ENCODE peak calls at places on chromosomes 2 and 18, in nine cellular contexts. One of them, this sample, is unnamed.

GRCh38 chr2:55718165-55719008 is 24.7 kb upstream of the PNPT1 start:
- DNase-seq in DND-41: peak; percentile 61
- DNase-seq in left ventricle myocardium inferior: no peak
- DNase-seq in AG09319: peak; percentile 42
- DNase-seq in kidney: no peak
- DNase-seq in RWPE2: no peak
- DNase-seq in thoracic aorta: peak; percentile 11
- DNase-seq in GM12865: peak; percentile 69
- DNase-seq in activated CD8-positive, alpha-beta T cell treated with anti-CD3 and anti-CD28 coated beads for 36 hours: peak; percentile 72
- DNase-seq in this sample: no peak

GRCh38 chr2:172783091-172783898 is 47.6 kb downstream of the RAPGEF4 start:
- DNase-seq in AG09319: peak; percentile 70
- DNase-seq in activated CD8-positive, alpha-beta T cell treated with anti-CD3 and anti-CD28 coated beads for 36 hours: no peak
- DNase-seq in kidney: peak; percentile 83
- DNase-seq in RWPE2: peak; percentile 79
- DNase-seq in left ventricle myocardium inferior: no peak
- DNase-seq in thoracic aorta: no peak
- DNase-seq in DND-41: no peak
- DNase-seq in GM12865: no peak
- DNase-seq in this sample: no peak

GRCh38 chr18:79857082-79857661 is 59.4 kb downstream of the KCNG2 start:
- DNase-seq in kidney: no peak
- DNase-seq in thoracic aorta: no peak
- DNase-seq in AG09319: no peak
- DNase-seq in DND-41: no peak
- DNase-seq in GM12865: no peak
- DNase-seq in left ventricle myocardium inferior: no peak
- DNase-seq in RWPE2: no peak
- DNase-seq in activated CD8-positive, alpha-beta T cell treated with anti-CD3 and anti-CD28 coated beads for 36 hours: no peak
- DNase-seq in this sample: no peak

GRCh38 chr2:220036431-220036830 is 409.0 kb downstream of the SLC4A3 start:
- DNase-seq in kidney: no peak
- DNase-seq in DND-41: no peak
- DNase-seq in activated CD8-positive, alpha-beta T cell treated with anti-CD3 and anti-CD28 coated beads for 36 hours: no peak
- DNase-seq in GM12865: no peak
- DNase-seq in left ventricle myocardium inferior: no peak
- DNase-seq in thoracic aorta: no peak
- DNase-seq in AG09319: no peak
- DNase-seq in RWPE2: no peak
- DNase-seq in this sample: no peak

GRCh38 chr2:26363323-26363722 is 16.7 kb upstream of the ADGRF3 start:
- DNase-seq in GM12865: no peak
- DNase-seq in AG09319: no peak
- DNase-seq in RWPE2: no peak
- DNase-seq in thoracic aorta: no peak
- DNase-seq in kidney: no peak
- DNase-seq in activated CD8-positive, alpha-beta T cell treated with anti-CD3 and anti-CD28 coated beads for 36 hours: no peak
- DNase-seq in left ventricle myocardium inferior: no peak
- DNase-seq in DND-41: no peak
- DNase-seq in this sample: no peak

GRCh38 chr2:64287321-64287720 is 143.1 kb upstream of the PELI1 start:
- DNase-seq in kidney: no peak
- DNase-seq in thoracic aorta: no peak
- DNase-seq in GM12865: no peak
- DNase-seq in left ventricle myocardium inferior: no peak
- DNase-seq in activated CD8-positive, alpha-beta T cell treated with anti-CD3 and anti-CD28 coated beads for 36 hours: no peak
- DNase-seq in DND-41: no peak
- DNase-seq in AG09319: no peak
- DNase-seq in RWPE2: no peak
- DNase-seq in this sample: no peak

GRCh38 chr2:171247741-171248140 is 87.0 kb upstream of the TLK1 start:
- DNase-seq in RWPE2: no peak
- DNase-seq in activated CD8-positive, alpha-beta T cell treated with anti-CD3 and anti-CD28 coated beads for 36 hours: no peak
- DNase-seq in kidney: no peak
- DNase-seq in AG09319: no peak
- DNase-seq in thoracic aorta: no peak
- DNase-seq in GM12865: no peak
- DNase-seq in left ventricle myocardium inferior: no peak
- DNase-seq in DND-41: no peak
- DNase-seq in this sample: no peak

GRCh38 chr18:74013955-74014354 is 133.7 kb downstream of the FBXO15 start:
- DNase-seq in RWPE2: no peak
- DNase-seq in activated CD8-positive, alpha-beta T cell treated with anti-CD3 and anti-CD28 coated beads for 36 hours: no peak
- DNase-seq in DND-41: no peak
- DNase-seq in AG09319: peak; percentile 56
- DNase-seq in kidney: no peak
- DNase-seq in left ventricle myocardium inferior: no peak
- DNase-seq in thoracic aorta: no peak
- DNase-seq in GM12865: peak; percentile 21
- DNase-seq in this sample: no peak

GRCh38 chr18:34871435-34871834 is 161.3 kb downstream of the DTNA start:
- DNase-seq in RWPE2: no peak
- DNase-seq in DND-41: no peak
- DNase-seq in left ventricle myocardium inferior: no peak
- DNase-seq in AG09319: no peak
- DNase-seq in GM12865: no peak
- DNase-seq in thoracic aorta: no peak
- DNase-seq in kidney: no peak
- DNase-seq in activated CD8-positive, alpha-beta T cell treated with anti-CD3 and anti-CD28 coated beads for 36 hours: peak; percentile 47
- DNase-seq in this sample: no peak

GRCh38 chr2:27843992-27844391 is 46.2 kb downstream of the RBKS start:
- DNase-seq in AG09319: no peak
- DNase-seq in RWPE2: no peak
- DNase-seq in GM12865: no peak
- DNase-seq in activated CD8-positive, alpha-beta T cell treated with anti-CD3 and anti-CD28 coated beads for 36 hours: no peak
- DNase-seq in left ventricle myocardium inferior: no peak
- DNase-seq in thoracic aorta: no peak
- DNase-seq in DND-41: no peak
- DNase-seq in kidney: no peak
- DNase-seq in this sample: no peak

GRCh38 chr2:150705357-150705756 is 217.9 kb upstream of the RND3 start:
- DNase-seq in thoracic aorta: no peak
- DNase-seq in RWPE2: no peak
- DNase-seq in left ventricle myocardium inferior: no peak
- DNase-seq in activated CD8-positive, alpha-beta T cell treated with anti-CD3 and anti-CD28 coated beads for 36 hours: no peak
- DNase-seq in DND-41: no peak
- DNase-seq in kidney: no peak
- DNase-seq in AG09319: no peak
- DNase-seq in GM12865: no peak
- DNase-seq in this sample: no peak

GRCh38 chr2:76870581-76870980 is 651.6 kb downstream of the LRRTM4 start:
- DNase-seq in thoracic aorta: no peak
- DNase-seq in AG09319: no peak
- DNase-seq in activated CD8-positive, alpha-beta T cell treated with anti-CD3 and anti-CD28 coated beads for 36 hours: no peak
- DNase-seq in GM12865: no peak
- DNase-seq in DND-41: no peak
- DNase-seq in left ventricle myocardium inferior: no peak
- DNase-seq in RWPE2: no peak
- DNase-seq in kidney: no peak
- DNase-seq in this sample: no peak

GRCh38 chr18:73992242-73993022 is 155.2 kb downstream of the FBXO15 start:
- DNase-seq in DND-41: no peak
- DNase-seq in RWPE2: no peak
- DNase-seq in AG09319: no peak
- DNase-seq in thoracic aorta: no peak
- DNase-seq in GM12865: no peak
- DNase-seq in left ventricle myocardium inferior: no peak
- DNase-seq in kidney: no peak
- DNase-seq in activated CD8-positive, alpha-beta T cell treated with anti-CD3 and anti-CD28 coated beads for 36 hours: no peak
- DNase-seq in this sample: no peak

GRCh38 chr2:99425022-99425421 is 64.8 kb downstream of the REV1 start:
- DNase-seq in DND-41: no peak
- DNase-seq in activated CD8-positive, alpha-beta T cell treated with anti-CD3 and anti-CD28 coated beads for 36 hours: no peak
- DNase-seq in AG09319: peak; percentile 30
- DNase-seq in GM12865: no peak
- DNase-seq in RWPE2: no peak
- DNase-seq in kidney: no peak
- DNase-seq in left ventricle myocardium inferior: no peak
- DNase-seq in thoracic aorta: no peak
- DNase-seq in this sample: no peak

GRCh38 chr2:120600335-120600734 is 135.3 kb upstream of the GLI2 start:
- DNase-seq in kidney: peak; percentile 27
- DNase-seq in thoracic aorta: no peak
- DNase-seq in AG09319: no peak
- DNase-seq in DND-41: no peak
- DNase-seq in left ventricle myocardium inferior: peak; percentile 2
- DNase-seq in RWPE2: no peak
- DNase-seq in activated CD8-positive, alpha-beta T cell treated with anti-CD3 and anti-CD28 coated beads for 36 hours: no peak
- DNase-seq in GM12865: no peak
- DNase-seq in this sample: peak; percentile 27

GRCh38 chr2:171317492-171318125 is 116.2 kb downstream of the METTL8 start:
- DNase-seq in kidney: no peak
- DNase-seq in GM12865: peak; percentile 84
- DNase-seq in activated CD8-positive, alpha-beta T cell treated with anti-CD3 and anti-CD28 coated beads for 36 hours: peak; percentile 12
- DNase-seq in DND-41: no peak
- DNase-seq in AG09319: no peak
- DNase-seq in RWPE2: no peak
- DNase-seq in thoracic aorta: no peak
- DNase-seq in left ventricle myocardium inferior: no peak
- DNase-seq in this sample: no peak

DNA sequence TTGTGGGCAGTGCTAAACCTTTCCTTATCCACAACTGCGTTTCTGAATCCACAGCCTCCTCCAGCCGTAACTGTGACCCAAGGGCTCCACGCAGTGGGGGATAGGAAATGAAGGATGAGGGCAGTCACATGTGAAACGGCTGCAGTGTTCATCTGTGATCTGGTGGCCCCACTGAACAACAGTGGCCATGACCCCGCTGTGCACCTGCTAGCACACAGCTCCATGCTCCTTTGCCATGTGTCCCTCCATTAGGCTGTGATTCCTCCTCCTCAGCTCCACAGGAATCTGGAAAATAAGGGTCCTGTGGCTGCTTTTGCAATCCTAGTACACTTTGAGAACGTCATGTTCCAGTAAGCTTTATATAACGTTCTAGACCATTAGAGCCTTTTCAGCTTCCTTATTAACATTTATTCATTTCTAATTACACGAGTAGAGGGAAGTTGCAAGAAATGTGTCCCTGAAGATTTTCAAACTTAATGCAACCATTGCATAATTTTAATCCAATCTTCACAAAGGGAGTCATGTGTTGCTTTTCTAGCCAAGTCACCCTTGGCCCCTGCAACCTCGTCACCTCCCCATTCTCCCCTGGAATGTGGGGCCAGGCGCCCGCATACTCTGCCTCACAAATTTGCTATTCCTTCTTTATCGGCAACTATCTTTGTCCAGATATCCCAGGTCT is 7.1 kb upstream of the NAPG start:
- DNase-seq in RWPE2: no peak
- DNase-seq in thoracic aorta: no peak
- DNase-seq in activated CD8-positive, alpha-beta T cell treated with anti-CD3 and anti-CD28 coated beads for 36 hours: no peak
- DNase-seq in left ventricle myocardium inferior: peak; percentile 53
- DNase-seq in AG09319: no peak
- DNase-seq in GM12865: no peak
- DNase-seq in kidney: peak; percentile 80
- DNase-seq in DND-41: no peak
- DNase-seq in this sample: no peak
- TF ChIP-seq CTCF in RWPE2: peak; percentile 7
- TF ChIP-seq CTCF in thoracic aorta: peak; percentile 17
- TF ChIP-seq CTCF in activated CD8-positive, alpha-beta T cell treated with anti-CD3 and anti-CD28 coated beads for 36 hours: no peak
- TF ChIP-seq CTCF in left ventricle myocardium inferior: peak; percentile 55
- TF ChIP-seq CTCF in AG09319: peak; percentile 61
- TF ChIP-seq CTCF in GM12865: no peak
- TF ChIP-seq CTCF in kidney: peak; percentile 9
- TF ChIP-seq CTCF in DND-41: peak; percentile 4
- TF ChIP-seq CTCF in this sample: peak; percentile 77

GRCh38 chr2:108171652-108172051 is 68.1 kb upstream of the SULT1C3 start:
- DNase-seq in RWPE2: no peak
- DNase-seq in activated CD8-positive, alpha-beta T cell treated with anti-CD3 and anti-CD28 coated beads for 36 hours: no peak
- DNase-seq in left ventricle myocardium inferior: no peak
- DNase-seq in GM12865: no peak
- DNase-seq in thoracic aorta: no peak
- DNase-seq in AG09319: no peak
- DNase-seq in DND-41: no peak
- DNase-seq in kidney: no peak
- DNase-seq in this sample: no peak

GRCh38 chr2:108165750-108166149 is 74.0 kb upstream of the SULT1C3 start:
- DNase-seq in DND-41: peak; percentile 5
- DNase-seq in AG09319: no peak
- DNase-seq in GM12865: no peak
- DNase-seq in left ventricle myocardium inferior: no peak
- DNase-seq in thoracic aorta: no peak
- DNase-seq in kidney: no peak
- DNase-seq in RWPE2: no peak
- DNase-seq in activated CD8-positive, alpha-beta T cell treated with anti-CD3 and anti-CD28 coated beads for 36 hours: no peak
- DNase-seq in this sample: no peak

GRCh38 chr2:108169982-108170625 is 69.7 kb upstream of the SULT1C3 start:
- DNase-seq in AG09319: no peak
- DNase-seq in GM12865: peak; percentile 13
- DNase-seq in RWPE2: no peak
- DNase-seq in DND-41: no peak
- DNase-seq in thoracic aorta: no peak
- DNase-seq in left ventricle myocardium inferior: no peak
- DNase-seq in kidney: no peak
- DNase-seq in activated CD8-positive, alpha-beta T cell treated with anti-CD3 and anti-CD28 coated beads for 36 hours: no peak
- DNase-seq in this sample: no peak
- TF ChIP-seq CTCF in AG09319: peak; percentile 51
- TF ChIP-seq CTCF in GM12865: peak; percentile 41
- TF ChIP-seq CTCF in RWPE2: peak; percentile 71
- TF ChIP-seq CTCF in DND-41: peak; percentile 60
- TF ChIP-seq CTCF in thoracic aorta: no peak
- TF ChIP-seq CTCF in left ventricle myocardium inferior: peak; percentile 46
- TF ChIP-seq CTCF in kidney: peak; percentile 23
- TF ChIP-seq CTCF in activated CD8-positive, alpha-beta T cell treated with anti-CD3 and anti-CD28 coated beads for 36 hours: peak; percentile 43
- TF ChIP-seq CTCF in this sample: peak; percentile 82

DNA sequence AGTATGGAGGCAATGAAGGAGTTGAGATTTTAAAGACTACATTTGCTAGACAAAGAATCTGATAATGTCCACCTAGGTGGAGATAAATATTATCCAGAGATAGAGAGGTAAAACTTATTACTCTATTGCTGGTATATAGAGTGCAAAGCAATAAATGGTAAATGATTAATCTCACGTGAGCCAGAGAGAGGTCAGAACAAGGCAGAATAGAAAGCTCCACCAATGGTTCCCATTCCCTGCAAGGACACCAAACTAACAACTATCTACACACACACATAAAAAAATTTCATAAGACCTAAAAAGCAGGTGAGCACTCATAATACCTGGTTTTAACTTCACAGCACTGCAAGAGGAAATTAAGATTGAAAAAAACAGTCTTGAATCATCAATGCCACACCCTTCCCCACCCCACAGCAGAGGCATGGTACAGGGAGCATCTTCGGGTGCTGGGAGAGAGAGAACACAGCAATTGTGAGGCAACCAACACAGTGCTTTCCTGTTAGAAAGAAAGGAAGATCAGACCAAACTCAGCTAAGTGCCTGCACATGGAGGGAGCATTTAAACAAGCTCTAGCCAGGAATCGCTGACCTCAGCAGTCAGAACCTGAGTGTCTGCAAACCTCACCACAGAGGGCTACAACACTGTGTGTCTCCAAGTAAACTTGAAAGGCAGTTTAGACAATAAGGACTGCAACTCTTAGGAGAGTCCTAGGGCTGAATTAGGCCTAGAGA is 1432.6 kb upstream of the TMEFF2 start:
- DNase-seq in RWPE2: no peak
- DNase-seq in GM12865: no peak
- DNase-seq in thoracic aorta: no peak
- DNase-seq in activated CD8-positive, alpha-beta T cell treated with anti-CD3 and anti-CD28 coated beads for 36 hours: no peak
- DNase-seq in left ventricle myocardium inferior: no peak
- DNase-seq in AG09319: no peak
- DNase-seq in kidney: no peak
- DNase-seq in DND-41: no peak
- DNase-seq in this sample: no peak
- TF ChIP-seq CTCF in RWPE2: no peak
- TF ChIP-seq CTCF in GM12865: no peak
- TF ChIP-seq CTCF in thoracic aorta: no peak
- TF ChIP-seq CTCF in activated CD8-positive, alpha-beta T cell treated with anti-CD3 and anti-CD28 coated beads for 36 hours: no peak
- TF ChIP-seq CTCF in left ventricle myocardium inferior: no peak
- TF ChIP-seq CTCF in AG09319: no peak
- TF ChIP-seq CTCF in kidney: no peak
- TF ChIP-seq CTCF in DND-41: no peak
- TF ChIP-seq CTCF in this sample: no peak

GRCh38 chr2:223697921-223698645 is 95.9 kb upstream of the SCG2 start:
- DNase-seq in GM12865: no peak
- DNase-seq in DND-41: no peak
- DNase-seq in thoracic aorta: no peak
- DNase-seq in RWPE2: no peak
- DNase-seq in kidney: no peak
- DNase-seq in AG09319: no peak
- DNase-seq in activated CD8-positive, alpha-beta T cell treated with anti-CD3 and anti-CD28 coated beads for 36 hours: no peak
- DNase-seq in left ventricle myocardium inferior: no peak
- DNase-seq in this sample: no peak
- TF ChIP-seq CTCF in GM12865: no peak
- TF ChIP-seq CTCF in DND-41: no peak
- TF ChIP-seq CTCF in thoracic aorta: no peak
- TF ChIP-seq CTCF in RWPE2: no peak
- TF ChIP-seq CTCF in kidney: no peak
- TF ChIP-seq CTCF in AG09319: no peak
- TF ChIP-seq CTCF in activated CD8-positive, alpha-beta T cell treated with anti-CD3 and anti-CD28 coated beads for 36 hours: no peak
- TF ChIP-seq CTCF in left ventricle myocardium inferior: no peak
- TF ChIP-seq CTCF in this sample: no peak